ENCODE peak calls at places on chromosomes 2 and 18, in nine cellular contexts. One of them, this sample, is unnamed.

GRCh38 chr2:19847486-19847885 is 54.3 kb downstream of the TTC32 start:
- DNase-seq in neural progenitor cell: no peak
- DNase-seq in IMR-90: no peak
- DNase-seq in progenitor cell of endocrine pancreas: no peak
- DNase-seq in coronary artery: peak
- DNase-seq in MCF 10A: no peak
- DNase-seq in AG09309: no peak
- DNase-seq in tibial artery: no peak
- DNase-seq in PC-3: no peak
- DNase-seq in this sample: no peak

GRCh38 chr18:13597068-13597467 is 129.3 kb downstream of the FAM210A start:
- DNase-seq in neural progenitor cell: no peak
- DNase-seq in progenitor cell of endocrine pancreas: no peak
- DNase-seq in PC-3: no peak
- DNase-seq in coronary artery: no peak
- DNase-seq in tibial artery: no peak
- DNase-seq in IMR-90: no peak
- DNase-seq in AG09309: no peak
- DNase-seq in MCF 10A: no peak
- DNase-seq in this sample: peak

GRCh38 chr2:195319112-195319460 is 337.9 kb upstream of the SLC39A10 start:
- DNase-seq in neural progenitor cell: no peak
- DNase-seq in PC-3: peak
- DNase-seq in IMR-90: peak
- DNase-seq in MCF 10A: peak
- DNase-seq in progenitor cell of endocrine pancreas: no peak
- DNase-seq in tibial artery: no peak
- DNase-seq in coronary artery: no peak
- DNase-seq in AG09309: peak
- DNase-seq in this sample: no peak

GRCh38 chr2:232295971-232296370 is 82.6 kb upstream of the ALPP start:
- DNase-seq in AG09309: no peak
- DNase-seq in PC-3: peak
- DNase-seq in progenitor cell of endocrine pancreas: no peak
- DNase-seq in neural progenitor cell: no peak
- DNase-seq in coronary artery: no peak
- DNase-seq in IMR-90: no peak
- DNase-seq in MCF 10A: no peak
- DNase-seq in tibial artery: no peak
- DNase-seq in this sample: no peak

GRCh38 chr2:37627715-37628114 is 43.7 kb downstream of the CDC42EP3 start:
- DNase-seq in tibial artery: no peak
- DNase-seq in coronary artery: no peak
- DNase-seq in MCF 10A: peak
- DNase-seq in AG09309: no peak
- DNase-seq in IMR-90: peak
- DNase-seq in neural progenitor cell: no peak
- DNase-seq in progenitor cell of endocrine pancreas: no peak
- DNase-seq in PC-3: no peak
- DNase-seq in this sample: no peak

GRCh38 chr2:134603966-134604365 is 114.8 kb downstream of the TMEM163 start:
- DNase-seq in MCF 10A: no peak
- DNase-seq in IMR-90: no peak
- DNase-seq in coronary artery: no peak
- DNase-seq in progenitor cell of endocrine pancreas: no peak
- DNase-seq in AG09309: no peak
- DNase-seq in PC-3: no peak
- DNase-seq in neural progenitor cell: peak
- DNase-seq in tibial artery: no peak
- DNase-seq in this sample: no peak

GRCh38 chr18:60053747-60054304 is 154.0 kb downstream of the PMAIP1 start:
- DNase-seq in MCF 10A: peak
- DNase-seq in PC-3: peak
- DNase-seq in AG09309: peak
- DNase-seq in coronary artery: no peak
- DNase-seq in IMR-90: peak
- DNase-seq in neural progenitor cell: peak
- DNase-seq in tibial artery: no peak
- DNase-seq in progenitor cell of endocrine pancreas: no peak
- DNase-seq in this sample: no peak

GRCh38 chr2:96116879-96117533 is 635 bp upstream of the ADRA2B start:
- DNase-seq in IMR-90: peak
- DNase-seq in tibial artery: no peak
- DNase-seq in coronary artery: no peak
- DNase-seq in MCF 10A: peak
- DNase-seq in progenitor cell of endocrine pancreas: peak
- DNase-seq in AG09309: no peak
- DNase-seq in PC-3: peak
- DNase-seq in neural progenitor cell: peak
- DNase-seq in this sample: peak

GRCh38 chr2:151946856-151947523 is 118.8 kb upstream of the ARL5A start:
- DNase-seq in tibial artery: peak
- DNase-seq in IMR-90: peak
- DNase-seq in PC-3: peak
- DNase-seq in AG09309: no peak
- DNase-seq in coronary artery: no peak
- DNase-seq in MCF 10A: peak
- DNase-seq in neural progenitor cell: peak
- DNase-seq in progenitor cell of endocrine pancreas: peak
- DNase-seq in this sample: peak

GRCh38 chr2:55961318-55961911 is 37.8 kb upstream of the EFEMP1 start:
- DNase-seq in tibial artery: no peak
- DNase-seq in AG09309: peak
- DNase-seq in MCF 10A: peak
- DNase-seq in PC-3: peak
- DNase-seq in progenitor cell of endocrine pancreas: no peak
- DNase-seq in IMR-90: peak
- DNase-seq in coronary artery: no peak
- DNase-seq in neural progenitor cell: peak
- DNase-seq in this sample: peak

GRCh38 chr2:102013200-102014040 is 21.7 kb downstream of the IL1R2 start:
- DNase-seq in coronary artery: no peak
- DNase-seq in IMR-90: no peak
- DNase-seq in neural progenitor cell: no peak
- DNase-seq in tibial artery: no peak
- DNase-seq in MCF 10A: no peak
- DNase-seq in PC-3: no peak
- DNase-seq in progenitor cell of endocrine pancreas: no peak
- DNase-seq in AG09309: no peak
- DNase-seq in this sample: no peak

GRCh38 chr2:32357545-32358482 is 991 bp downstream of the BIRC6 start:
- DNase-seq in tibial artery: peak
- DNase-seq in coronary artery: peak
- DNase-seq in progenitor cell of endocrine pancreas: peak
- DNase-seq in AG09309: no peak
- DNase-seq in PC-3: peak
- DNase-seq in neural progenitor cell: peak
- DNase-seq in IMR-90: peak
- DNase-seq in MCF 10A: peak
- DNase-seq in this sample: peak

GRCh38 chr2:205834776-205835175 is 152.5 kb downstream of the NRP2 start:
- DNase-seq in MCF 10A: no peak
- DNase-seq in IMR-90: peak
- DNase-seq in tibial artery: no peak
- DNase-seq in progenitor cell of endocrine pancreas: no peak
- DNase-seq in AG09309: no peak
- DNase-seq in neural progenitor cell: no peak
- DNase-seq in PC-3: no peak
- DNase-seq in coronary artery: no peak
- DNase-seq in this sample: no peak

DNA sequence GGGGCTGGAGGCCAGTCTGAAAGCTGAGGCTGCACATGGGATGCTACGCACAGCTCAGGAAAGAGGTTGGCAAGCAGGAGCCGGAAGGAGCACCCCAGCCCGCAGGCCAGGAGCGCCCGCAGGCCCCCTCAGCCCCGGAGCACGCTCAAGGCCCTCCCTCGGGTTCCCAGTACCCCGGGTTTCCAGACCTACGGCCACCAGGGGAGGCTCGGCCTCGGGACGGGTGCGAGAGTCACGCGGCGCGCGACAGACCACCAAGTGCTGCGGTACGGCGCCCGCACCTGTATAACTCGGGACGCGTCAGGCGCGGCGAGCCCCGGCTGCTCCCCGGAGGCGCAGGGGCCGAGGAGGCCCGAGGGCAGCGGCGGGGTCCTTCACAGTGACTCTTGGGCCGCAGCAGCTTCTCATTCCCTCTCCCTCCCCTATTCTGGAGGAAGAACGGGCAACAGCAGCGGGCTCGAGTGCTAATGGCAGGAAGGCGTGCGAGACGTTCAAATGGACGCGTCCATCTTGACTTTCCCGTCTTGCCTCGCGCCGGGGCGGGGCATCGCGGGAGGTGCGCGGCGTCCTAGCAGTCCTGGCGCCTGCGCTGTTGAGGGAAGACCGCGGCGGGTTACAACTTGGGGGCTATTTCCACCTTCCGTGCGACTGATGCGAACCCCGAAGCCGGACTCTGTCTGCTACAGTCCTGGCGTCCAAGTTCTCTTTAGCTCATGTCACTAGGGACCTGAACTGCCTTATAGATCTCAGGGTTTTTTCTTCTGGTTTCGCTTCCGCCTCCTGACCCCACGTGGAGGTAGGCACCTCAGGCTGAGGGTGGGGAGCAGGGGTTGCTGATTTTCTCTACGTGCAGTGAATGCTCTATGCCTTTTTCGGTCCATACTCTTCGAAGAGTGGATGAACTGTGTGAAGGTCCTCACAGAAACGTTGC is at the start of gene ANAPC1:
- DNase-seq in progenitor cell of endocrine pancreas: peak
- DNase-seq in PC-3: peak
- DNase-seq in neural progenitor cell: peak
- DNase-seq in IMR-90: peak
- DNase-seq in tibial artery: peak
- DNase-seq in coronary artery: peak
- DNase-seq in MCF 10A: peak
- DNase-seq in AG09309: no peak
- DNase-seq in this sample: peak
- TF ChIP-seq CTCF in progenitor cell of endocrine pancreas: peak
- TF ChIP-seq CTCF in PC-3: no peak
- TF ChIP-seq CTCF in neural progenitor cell: peak
- TF ChIP-seq CTCF in IMR-90: no peak
- TF ChIP-seq CTCF in tibial artery: no peak
- TF ChIP-seq CTCF in coronary artery: no peak
- TF ChIP-seq CTCF in MCF 10A: no peak
- TF ChIP-seq CTCF in AG09309: no peak
- TF ChIP-seq CTCF in this sample: no peak

GRCh38 chr2:215313219-215313656 is 1.4 kb downstream of the ATIC start:
- DNase-seq in progenitor cell of endocrine pancreas: no peak
- DNase-seq in coronary artery: no peak
- DNase-seq in MCF 10A: no peak
- DNase-seq in AG09309: no peak
- DNase-seq in neural progenitor cell: no peak
- DNase-seq in PC-3: no peak
- DNase-seq in tibial artery: no peak
- DNase-seq in IMR-90: no peak
- DNase-seq in this sample: no peak

GRCh38 chr2:215314896-215315295 is 3.0 kb downstream of the ATIC start:
- DNase-seq in IMR-90: no peak
- DNase-seq in tibial artery: no peak
- DNase-seq in PC-3: peak
- DNase-seq in progenitor cell of endocrine pancreas: no peak
- DNase-seq in MCF 10A: no peak
- DNase-seq in AG09309: no peak
- DNase-seq in neural progenitor cell: no peak
- DNase-seq in coronary artery: no peak
- DNase-seq in this sample: no peak

GRCh38 chr2:215315301-215315700 is 3.4 kb downstream of the ATIC start:
- DNase-seq in tibial artery: no peak
- DNase-seq in coronary artery: no peak
- DNase-seq in MCF 10A: no peak
- DNase-seq in PC-3: no peak
- DNase-seq in AG09309: no peak
- DNase-seq in neural progenitor cell: no peak
- DNase-seq in IMR-90: no peak
- DNase-seq in progenitor cell of endocrine pancreas: no peak
- DNase-seq in this sample: no peak

GRCh38 chr2:215316336-215316735 is 4.5 kb downstream of the ATIC start:
- DNase-seq in tibial artery: no peak
- DNase-seq in IMR-90: no peak
- DNase-seq in PC-3: no peak
- DNase-seq in MCF 10A: no peak
- DNase-seq in progenitor cell of endocrine pancreas: no peak
- DNase-seq in neural progenitor cell: no peak
- DNase-seq in AG09309: no peak
- DNase-seq in coronary artery: no peak
- DNase-seq in this sample: no peak

DNA sequence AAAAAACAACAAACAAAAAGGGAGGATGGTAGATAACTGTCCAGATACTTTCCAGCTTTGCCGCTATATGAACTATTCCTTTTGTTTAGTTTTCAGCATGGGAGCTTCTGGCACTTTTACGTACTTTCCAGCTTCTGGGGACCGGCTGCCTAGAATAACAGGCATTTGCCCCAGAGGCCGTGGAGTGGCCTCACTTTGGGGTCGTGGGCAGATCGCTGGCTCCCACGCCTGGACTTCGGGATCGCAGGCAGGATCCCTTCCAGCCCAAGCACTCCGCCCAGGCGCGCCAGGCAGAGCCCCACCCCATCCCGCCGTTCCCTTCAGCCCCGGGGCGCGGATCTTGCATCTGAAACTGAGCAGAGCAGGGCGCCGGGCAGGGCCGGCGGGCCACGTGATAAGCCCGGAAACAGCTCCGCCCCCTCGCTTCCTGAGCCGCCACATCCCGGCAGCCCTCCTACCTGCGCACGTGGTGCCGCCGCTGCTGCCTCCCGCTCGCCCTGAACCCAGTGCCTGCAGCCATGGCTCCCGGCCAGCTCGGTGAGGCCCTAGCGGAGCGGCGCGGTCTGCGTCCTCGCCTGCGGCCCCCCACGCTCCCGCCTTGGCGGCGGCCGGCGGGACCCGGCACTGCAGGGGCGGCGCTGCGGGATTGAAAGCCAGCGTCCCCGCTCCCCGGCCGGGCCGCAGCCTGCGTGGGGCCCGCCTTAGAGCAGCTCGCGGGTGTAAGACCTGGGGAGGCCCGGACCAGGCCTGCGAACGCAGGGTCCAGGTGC is at the start of gene ATIC:
- DNase-seq in coronary artery: peak
- DNase-seq in neural progenitor cell: peak
- DNase-seq in AG09309: peak
- DNase-seq in MCF 10A: peak
- DNase-seq in IMR-90: peak
- DNase-seq in progenitor cell of endocrine pancreas: peak
- DNase-seq in PC-3: peak
- DNase-seq in tibial artery: peak
- DNase-seq in this sample: peak
- TF ChIP-seq CTCF in coronary artery: no peak
- TF ChIP-seq CTCF in neural progenitor cell: no peak
- TF ChIP-seq CTCF in AG09309: no peak
- TF ChIP-seq CTCF in MCF 10A: no peak
- TF ChIP-seq CTCF in IMR-90: no peak
- TF ChIP-seq CTCF in progenitor cell of endocrine pancreas: no peak
- TF ChIP-seq CTCF in PC-3: no peak
- TF ChIP-seq CTCF in tibial artery: peak
- TF ChIP-seq CTCF in this sample: no peak

GRCh38 chr18:77067315-77068061 is 65.1 kb downstream of the MBP start:
- DNase-seq in coronary artery: no peak
- DNase-seq in AG09309: peak
- DNase-seq in MCF 10A: peak
- DNase-seq in progenitor cell of endocrine pancreas: no peak
- DNase-seq in neural progenitor cell: no peak
- DNase-seq in PC-3: peak
- DNase-seq in IMR-90: peak
- DNase-seq in tibial artery: peak
- DNase-seq in this sample: no peak
- TF ChIP-seq CTCF in coronary artery: no peak
- TF ChIP-seq CTCF in AG09309: no peak
- TF ChIP-seq CTCF in MCF 10A: peak
- TF ChIP-seq CTCF in progenitor cell of endocrine pancreas: no peak
- TF ChIP-seq CTCF in neural progenitor cell: no peak
- TF ChIP-seq CTCF in PC-3: peak
- TF ChIP-seq CTCF in IMR-90: peak
- TF ChIP-seq CTCF in tibial artery: no peak
- TF ChIP-seq CTCF in this sample: peak

GRCh38 chr2:9138507-9139085 is 68.0 kb upstream of the ASAP2 start:
- DNase-seq in IMR-90: no peak
- DNase-seq in PC-3: no peak
- DNase-seq in neural progenitor cell: peak
- DNase-seq in progenitor cell of endocrine pancreas: peak
- DNase-seq in MCF 10A: no peak
- DNase-seq in coronary artery: no peak
- DNase-seq in tibial artery: no peak
- DNase-seq in AG09309: no peak
- DNase-seq in this sample: peak
- TF ChIP-seq CTCF in IMR-90: peak
- TF ChIP-seq CTCF in PC-3: peak
- TF ChIP-seq CTCF in neural progenitor cell: peak
- TF ChIP-seq CTCF in progenitor cell of endocrine pancreas: peak
- TF ChIP-seq CTCF in MCF 10A: no peak
- TF ChIP-seq CTCF in coronary artery: no peak
- TF ChIP-seq CTCF in tibial artery: no peak
- TF ChIP-seq CTCF in AG09309: peak
- TF ChIP-seq CTCF in this sample: peak